ENCODE peak calls at places on chromosomes 11 and 22, in four cellular contexts. B is upper lobe of right lung, W is heart right ventricle, H is tibial artery. P is an unnamed sample.

GRCh38 chr11:68956142-68956541 is 24.6 kb downstream of the MRGPRD start:
- DNase-seq in B (peak; percentile 64), H (peak; percentile 62), W (no peak), P (no peak)

GRCh38 chr11:3894128-3894731 is 38.8 kb downstream of the STIM1 start:
- DNase-seq in H (no peak), W (peak; percentile 71), B (no peak), P (peak; percentile 55)

GRCh38 chr11:109480251-109480650 is 58.3 kb downstream of the C11orf87 start:
- DNase-seq in W (no peak), H (no peak), B (no peak), P (no peak)

GRCh38 chr22:27218521-27218920 is 561.1 kb downstream of the MIAT start:
- DNase-seq in W (peak; percentile 40), B (no peak), H (no peak), P (no peak)

GRCh38 chr11:31820438-31820818 is 9.3 kb upstream of the PAX6 start:
- DNase-seq in W (no peak), H (no peak), B (no peak), P (no peak)

GRCh38 chr11:131811380-131811779 is 441.0 kb downstream of the NTM start:
- DNase-seq in W (no peak), H (no peak), B (no peak), P (no peak)

GRCh38 chr22:20625270-20625669 is 117.9 kb downstream of the MED15 start:
- DNase-seq in B (no peak), H (no peak), W (no peak), P (no peak)

GRCh38 chr11:47355283-47356128 is 3.0 kb upstream of the MYBPC3 start:
- DNase-seq in H (peak; percentile 94), B (peak; percentile 97), W (peak; percentile 95), P (peak; percentile 96)

GRCh38 chr22:23565942-23566715 is 14.0 kb downstream of the IGLL1 start:
- DNase-seq in H (peak; percentile 57), W (no peak), B (no peak), P (no peak)

GRCh38 chr11:122604626-122605025 is 50.9 kb upstream of the UBASH3B start:
- DNase-seq in W (no peak), B (no peak), H (no peak), P (no peak)

GRCh38 chr11:129950319-129951034 is 52.2 kb downstream of the PRDM10 start:
- DNase-seq in H (no peak), B (no peak), W (peak; percentile 49), P (peak; percentile 65)

GRCh38 chr11:17906436-17906835 is 106.4 kb downstream of the SERGEF start:
- DNase-seq in H (no peak), W (no peak), B (no peak), P (peak; percentile 41)

GRCh38 chr22:29536411-29536810 is 17.1 kb downstream of the THOC5 start:
- DNase-seq in B (no peak), W (no peak), H (no peak), P (no peak)

GRCh38 chr22:29528144-29528543 is 25.4 kb downstream of the THOC5 start:
- DNase-seq in B (no peak), H (no peak), W (no peak), P (no peak)

DNA sequence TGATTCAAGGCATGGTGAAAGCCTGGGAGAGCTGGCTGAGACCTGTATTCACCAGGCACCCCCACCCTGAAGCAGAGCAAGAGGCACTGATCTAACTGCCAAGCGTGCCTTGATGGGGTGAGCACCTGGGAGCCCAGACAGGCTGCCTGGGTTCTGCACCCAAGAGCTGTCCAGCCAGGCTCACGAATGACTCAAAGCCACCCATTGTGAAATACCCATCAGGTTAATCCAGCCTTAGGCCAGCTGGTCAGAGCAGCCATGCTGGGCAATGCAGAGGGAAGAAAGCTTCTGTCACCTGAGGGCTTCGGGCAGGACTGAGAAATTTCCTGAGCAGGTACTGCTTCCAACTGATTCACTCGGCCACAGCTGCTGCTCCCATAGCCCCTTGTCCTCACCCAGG is 22.1 kb downstream of the THOC5 start:
- DNase-seq in H (no peak), W (no peak), B (no peak), P (no peak)
- H3K27ac ChIP-seq in H (no peak overlapping the region), W (no peak overlapping the region), B (no peak overlapping the region), P (no peak overlapping the region)

DNA sequence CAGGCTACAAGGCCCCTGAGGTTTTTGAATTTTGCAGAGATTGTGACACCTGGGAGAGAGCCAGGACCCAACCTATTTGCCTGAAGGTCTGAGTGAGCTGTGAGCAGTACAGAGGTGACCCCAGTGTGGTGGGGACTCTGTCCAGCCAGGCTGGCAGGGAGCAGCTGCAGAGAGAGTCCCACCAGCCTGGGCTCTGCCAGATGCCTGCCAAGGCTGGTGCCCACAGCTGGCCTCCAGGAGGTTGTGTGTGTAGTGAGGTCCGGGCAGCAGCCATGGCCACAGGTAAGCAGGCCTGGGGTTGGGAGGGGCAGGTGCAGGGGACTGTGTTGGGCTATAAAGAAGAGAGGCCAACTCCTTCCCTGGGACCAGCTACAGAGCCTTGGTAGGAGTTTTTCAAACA is 144.8 kb downstream of the CRYBB2 start:
- DNase-seq in H (peak; percentile 52), W (no peak), B (peak; percentile 46), P (peak; percentile 38)
- H3K4me1 ChIP-seq in H (peaks cover 5% of the 10 kb centered on the region), W (peaks cover 50% of the 10 kb centered on the region), B (peaks cover 10% of the 10 kb centered on the region), P (peaks cover 45% of the 10 kb centered on the region)

GRCh38 chr11:64694821-64695365 is 28.1 kb downstream of the NRXN2 start:
- DNase-seq in H (no peak), W (no peak), B (peak; percentile 62), P (no peak)
- H3K27ac ChIP-seq in H (no peak overlapping the region), W (no peak overlapping the region), B (no peak overlapping the region), P (no peak overlapping the region)

DNA sequence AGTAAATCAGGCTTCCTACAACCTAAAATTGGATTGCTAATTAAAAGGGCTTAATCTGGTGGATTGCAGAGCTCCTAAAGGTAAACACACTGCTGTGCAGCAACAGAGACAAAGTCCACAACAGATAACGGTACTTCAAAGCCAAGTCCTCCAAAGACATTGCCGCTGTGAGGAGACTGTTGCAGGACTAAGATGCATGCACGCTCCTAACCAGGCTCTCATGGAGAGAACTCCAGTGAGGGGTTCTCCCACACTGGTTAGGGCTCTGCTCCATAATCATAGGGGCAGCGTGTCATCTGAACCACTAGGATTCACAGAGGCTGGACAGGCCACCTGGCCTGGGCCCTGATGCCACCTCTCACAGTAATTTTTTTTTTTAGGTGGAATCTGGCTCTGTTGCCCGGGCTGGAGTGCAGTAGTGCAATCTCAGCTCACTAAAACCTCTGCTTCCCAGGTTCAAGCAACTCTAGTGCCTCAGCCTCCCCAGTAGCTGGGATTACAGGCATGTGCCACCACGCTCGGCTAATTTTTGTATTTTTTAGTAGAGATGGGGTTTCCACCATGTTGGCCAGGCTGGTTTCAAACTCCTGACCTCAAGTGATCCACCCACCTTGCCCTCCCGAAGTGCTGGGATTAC is 56.9 kb upstream of the ARFGAP3 start:
- DNase-seq in W (no peak), B (no peak), H (no peak), P (no peak)
- H3K4me1 ChIP-seq in W (peaks cover 83% of the 10 kb centered on the region), B (peaks cover 16% of the 10 kb centered on the region), H (peaks cover 12% of the 10 kb centered on the region), P (peaks cover 37% of the 10 kb centered on the region)

DNA sequence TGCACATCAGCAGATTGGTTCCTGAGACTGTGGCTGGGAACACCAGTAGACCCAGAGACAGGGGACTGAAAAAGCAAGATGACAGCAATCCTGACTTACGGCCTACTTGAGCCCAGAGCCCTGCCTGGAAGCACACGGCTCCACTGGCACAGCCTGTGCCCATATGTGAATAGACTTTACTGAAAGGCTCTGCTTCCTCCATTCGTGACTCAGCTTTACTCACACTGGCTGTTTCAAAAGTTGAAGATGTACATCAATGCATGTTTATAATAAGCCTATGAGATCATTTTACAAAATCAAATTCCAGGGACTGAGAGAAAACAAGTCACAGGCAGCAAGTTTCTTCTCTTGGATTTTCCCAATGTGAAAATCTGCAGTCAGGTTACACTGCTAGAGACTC is 134.7 kb upstream of the TEAD1 start:
- DNase-seq in W (no peak), B (no peak), H (peak; percentile 48), P (no peak)
- H3K27ac ChIP-seq in W (no peak overlapping the region), B (no peak overlapping the region), H (peak overlapping the region; percentile 45), P (no peak overlapping the region)

DNA sequence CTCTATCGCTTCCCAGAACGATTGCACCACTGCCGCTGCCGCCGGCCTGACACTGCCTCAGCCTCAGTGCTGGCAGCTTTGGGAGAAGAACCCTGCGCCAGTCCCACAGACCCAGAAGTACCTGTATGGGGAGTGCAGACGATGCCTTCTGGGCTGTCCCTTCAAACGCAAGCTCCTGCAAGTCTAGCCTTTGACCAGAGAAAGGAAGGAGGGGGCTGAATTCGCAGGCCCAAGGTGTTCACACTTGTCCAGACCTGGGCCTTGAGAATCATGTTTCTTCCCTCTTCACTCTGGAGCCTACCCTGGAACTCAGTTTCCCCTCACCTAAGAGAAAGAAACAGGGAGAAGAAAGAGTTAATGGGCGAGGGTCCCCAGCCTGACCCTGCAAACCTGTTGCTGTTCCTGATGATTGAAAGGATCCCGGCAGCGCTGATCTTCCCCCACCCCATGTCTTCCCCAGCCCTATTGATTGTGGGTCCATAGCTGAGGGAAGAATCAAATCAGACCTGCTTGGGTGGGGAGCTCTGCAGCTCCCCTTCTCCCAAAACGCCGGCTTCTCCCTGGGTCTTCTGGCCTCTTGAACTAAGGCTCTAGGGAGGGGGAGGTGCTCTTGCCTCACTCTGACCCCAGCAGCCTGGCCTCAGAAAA is 786 bp upstream of the MCAM start:
- DNase-seq in B (no peak), W (no peak), H (no peak), P (no peak)
- H3K4me1 ChIP-seq in B (peaks cover 33% of the 10 kb centered on the region), W (peaks cover 85% of the 10 kb centered on the region), H (peaks cover 54% of the 10 kb centered on the region), P (peaks cover 77% of the 10 kb centered on the region)

DNA sequence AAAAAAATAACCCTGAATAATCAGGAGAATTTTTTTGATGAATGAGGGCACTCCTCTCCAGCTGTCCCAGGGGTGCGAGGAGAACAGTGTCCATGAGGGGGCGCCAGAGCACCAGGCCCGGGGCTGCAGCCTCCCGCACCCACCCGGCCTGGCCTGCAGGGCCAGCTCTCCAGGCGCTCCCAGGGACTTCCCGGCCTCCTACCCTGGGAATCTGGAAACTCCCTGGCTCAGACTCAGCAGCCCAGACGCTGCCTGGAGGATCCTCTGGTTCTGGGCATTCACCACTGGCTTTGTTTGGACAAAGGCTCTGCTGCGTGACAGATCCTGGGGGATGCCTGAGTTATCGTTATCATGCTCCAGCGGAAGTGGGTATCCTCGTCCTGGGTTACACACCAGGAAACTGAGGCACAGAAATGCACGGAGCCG is 31.0 kb downstream of the MCM5 start:
- DNase-seq in B (peak; percentile 92), W (peak; percentile 91), H (peak; percentile 91), P (peak; percentile 87)
- H3K27ac ChIP-seq in B (peak overlapping the region; percentile 30), W (peak overlapping the region; percentile 64), H (no peak overlapping the region), P (no peak overlapping the region)

GRCh38 chr11:43922295-43922648 is 20.2 kb upstream of the C11orf96 start:
- DNase-seq in H (no peak), B (no peak), W (no peak), P (no peak)
- H3K4me1 ChIP-seq in H (peaks cover 79% of the 10 kb centered on the region), B (peaks cover 27% of the 10 kb centered on the region), W (peaks cover 77% of the 10 kb centered on the region), P (peaks cover 45% of the 10 kb centered on the region)

GRCh38 chr11:10324474-10324873 is 19.6 kb downstream of the ADM start:
- DNase-seq in B (no peak), W (no peak), H (no peak), P (no peak)

GRCh38 chr11:10325398-10326079 is 20.7 kb downstream of the ADM start:
- DNase-seq in W (no peak), B (no peak), H (no peak), P (no peak)

GRCh38 chr11:10322401-10322800 is 17.5 kb downstream of the ADM start:
- DNase-seq in B (no peak), W (no peak), H (peak; percentile 81), P (no peak)

GRCh38 chr11:10323793-10324170 is 18.9 kb downstream of the ADM start:
- DNase-seq in B (no peak), W (no peak), H (no peak), P (no peak)

GRCh38 chr11:10322830-10323792 is 18.2 kb downstream of the ADM start:
- DNase-seq in B (no peak), W (peak; percentile 46), H (peak; percentile 83), P (no peak)
- H3K27ac ChIP-seq in B (no peak overlapping the region), W (peak overlapping the region; percentile 34), H (peak overlapping the region; percentile 82), P (peak overlapping the region; percentile 18)

P was measured in lower lobe of right lung.